ENCODE peak calls at places on chromosomes 12 and 14, in eight cellular contexts. D is ovary; I is CD4-positive, alpha-beta memory T cell; T is neural progenitor cell; Z is left ventricle myocardium inferior; O is Peyer's patch; U is psoas muscle; J is left lung. K is an unnamed sample.

GRCh38 chr14:59964251-59965007 is 44.5 kb downstream of the LRRC9 start:
- DNase-seq in D (no peak), O (no peak), J (no peak), Z (no peak), I (no peak), T (no peak), U (no peak), K (no peak)

GRCh38 chr14:54435500-54435981 is 5.6 kb downstream of the CNIH1 start:
- DNase-seq in T (no peak), Z (no peak), U (no peak), D (no peak), I (no peak), J (no peak), O (no peak), K (no peak)

GRCh38 chr14:101291390-101291789 is 269.9 kb upstream of the DIO3 start:
- DNase-seq in I (no peak), O (no peak), T (no peak), D (no peak), J (no peak), U (no peak), Z (no peak), K (no peak)

GRCh38 chr14:54339771-54340170 is 57.0 kb upstream of the CDKN3 start:
- DNase-seq in T (no peak), J (no peak), U (no peak), D (no peak), Z (no peak), I (no peak), O (no peak), K (no peak)

GRCh38 chr12:117228239-117228638 is 38.0 kb upstream of the FBXO21 start:
- DNase-seq in J (no peak), O (no peak), T (no peak), I (no peak), U (no peak), Z (no peak), D (no peak), K (no peak)

GRCh38 chr14:51981218-51981854 is 8.0 kb upstream of the RTRAF start:
- DNase-seq in I (no peak), U (no peak), T (no peak), J (no peak), O (no peak), Z (no peak), D (no peak), K (no peak)

GRCh38 chr12:130754234-130755001 is 38.3 kb upstream of the RIMBP2 start:
- DNase-seq in O (no peak), T (no peak), U (no peak), I (no peak), D (no peak), Z (no peak), J (no peak), K (no peak)

GRCh38 chr14:24938593-24938992 is 111.4 kb downstream of the STXBP6 start:
- DNase-seq in J (no peak), U (no peak), O (no peak), Z (no peak), T (peak; percentile 18), D (no peak), I (no peak), K (no peak)

GRCh38 chr12:93198086-93198485 is 179.6 kb upstream of the NUDT4 start:
- DNase-seq in Z (no peak), D (no peak), I (no peak), T (no peak), U (peak; percentile 68), O (no peak), J (no peak), K (no peak)

DNA sequence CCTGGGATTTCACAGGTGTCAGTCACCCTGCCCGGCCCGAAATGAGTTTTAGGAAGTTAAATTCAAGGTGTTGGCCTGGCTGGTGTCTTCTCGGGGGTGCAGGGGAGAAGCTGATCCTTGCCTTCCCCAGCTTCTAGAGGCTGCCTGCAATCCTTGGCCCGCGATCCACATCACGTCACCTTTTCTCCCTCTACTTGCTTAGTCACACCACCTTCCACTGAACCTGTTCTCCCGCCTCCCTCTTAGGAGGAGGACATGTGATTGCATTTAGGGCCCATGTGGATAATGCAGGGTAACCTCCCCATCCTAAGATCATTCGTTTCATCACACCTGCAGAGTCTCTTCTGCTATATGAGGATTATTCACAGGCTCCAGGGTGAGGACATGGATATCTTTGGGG is 25.4 kb upstream of the ATXN2 start:
- DNase-seq in O (no peak), I (no peak), D (no peak), J (no peak), Z (no peak), U (no peak), T (no peak), K (no peak)
- H3K36me3 ChIP-seq in O (no peaks in the 10 kb centered on the region), I (no peaks in the 10 kb centered on the region), D (no peaks in the 10 kb centered on the region), J (no peaks in the 10 kb centered on the region), Z (no peaks in the 10 kb centered on the region), U (no peaks in the 10 kb centered on the region), T (no peaks in the 10 kb centered on the region), K (no peaks in the 10 kb centered on the region)

GRCh38 chr12:47193066-47193465 is 113.3 kb upstream of the AMIGO2 start:
- DNase-seq in T (no peak), U (no peak), J (no peak), O (no peak), I (no peak), D (no peak), Z (no peak), K (no peak)
- H3K4me1 ChIP-seq in T (peaks cover 20% of the 10 kb centered on the region), U (no peaks in the 10 kb centered on the region), J (peaks cover 24% of the 10 kb centered on the region), O (peaks cover 8% of the 10 kb centered on the region), I (peaks cover 87% of the 10 kb centered on the region), D (peaks cover 8% of the 10 kb centered on the region), Z (peaks cover 44% of the 10 kb centered on the region), K (no peaks in the 10 kb centered on the region)

GRCh38 chr14:21527320-21527679 is 1.2 kb upstream of the SALL2 start:
- DNase-seq in I (no peak), D (no peak), U (no peak), O (no peak), J (no peak), T (no peak), Z (no peak), K (no peak)
- H3K4me3 ChIP-seq in I (no peak overlapping the region), D (no peak overlapping the region), U (no peak overlapping the region), O (no peak overlapping the region), J (no peak overlapping the region), T (peak overlapping the region; percentile 74), Z (no peak overlapping the region), K (no peak overlapping the region)

GRCh38 chr14:68888025-68888850 is 90.9 kb downstream of the ACTN1 start:
- DNase-seq in T (no peak), I (no peak), D (no peak), U (no peak), Z (peak; percentile 30), O (no peak), J (peak; percentile 48), K (peak; percentile 70)

GRCh38 chr14:68884031-68885030 is 91.5 kb upstream of the ZFP36L1 start:
- DNase-seq in Z (peak; percentile 63), U (peak; percentile 60), T (no peak), I (no peak), D (no peak), J (no peak), O (no peak), K (no peak)

GRCh38 chr14:68888883-68889282 is 90.2 kb downstream of the ACTN1 start:
- DNase-seq in T (no peak), Z (no peak), J (no peak), I (no peak), D (no peak), U (no peak), O (no peak), K (peak; percentile 40)

GRCh38 chr14:68885226-68886108 is 92.6 kb upstream of the ZFP36L1 start:
- DNase-seq in U (no peak), T (no peak), J (no peak), D (no peak), Z (no peak), I (no peak), O (no peak), K (no peak)

GRCh38 chr14:68886109-68886434 is 93.0 kb downstream of the ACTN1 start:
- DNase-seq in I (no peak), J (no peak), D (no peak), U (no peak), O (no peak), T (no peak), Z (no peak), K (no peak)
- H3K36me3 ChIP-seq in I (peaks cover 23% of the 10 kb centered on the region), J (no peaks in the 10 kb centered on the region), D (no peaks in the 10 kb centered on the region), U (peaks cover 59% of the 10 kb centered on the region), O (no peaks in the 10 kb centered on the region), T (no peaks in the 10 kb centered on the region), Z (peaks cover 81% of the 10 kb centered on the region), K (peaks cover 18% of the 10 kb centered on the region)

GRCh38 chr12:6925239-6925542 is 2.6 kb upstream of the ATN1 start:
- DNase-seq in J (no peak), U (no peak), D (no peak), Z (no peak), T (peak; percentile 64), O (no peak), I (no peak), K (no peak)

GRCh38 chr12:6923851-6924250 is 3.9 kb upstream of the ATN1 start:
- DNase-seq in I (no peak), T (no peak), U (no peak), O (no peak), D (peak; percentile 66), J (no peak), Z (no peak), K (no peak)

GRCh38 chr12:6927999-6928702 is 392 bp downstream of the ATN1 start:
- DNase-seq in J (peak; percentile 81), Z (no peak), D (peak; percentile 73), O (no peak), T (peak; percentile 48), U (no peak), I (no peak), K (no peak)

GRCh38 chr12:6927379-6927991 is at the start of gene ATN1:
- DNase-seq in I (peak; percentile 56), J (peak; percentile 89), D (peak; percentile 96), Z (peak; percentile 86), T (peak; percentile 84), O (no peak), U (peak; percentile 84), K (peak; percentile 77)

DNA sequence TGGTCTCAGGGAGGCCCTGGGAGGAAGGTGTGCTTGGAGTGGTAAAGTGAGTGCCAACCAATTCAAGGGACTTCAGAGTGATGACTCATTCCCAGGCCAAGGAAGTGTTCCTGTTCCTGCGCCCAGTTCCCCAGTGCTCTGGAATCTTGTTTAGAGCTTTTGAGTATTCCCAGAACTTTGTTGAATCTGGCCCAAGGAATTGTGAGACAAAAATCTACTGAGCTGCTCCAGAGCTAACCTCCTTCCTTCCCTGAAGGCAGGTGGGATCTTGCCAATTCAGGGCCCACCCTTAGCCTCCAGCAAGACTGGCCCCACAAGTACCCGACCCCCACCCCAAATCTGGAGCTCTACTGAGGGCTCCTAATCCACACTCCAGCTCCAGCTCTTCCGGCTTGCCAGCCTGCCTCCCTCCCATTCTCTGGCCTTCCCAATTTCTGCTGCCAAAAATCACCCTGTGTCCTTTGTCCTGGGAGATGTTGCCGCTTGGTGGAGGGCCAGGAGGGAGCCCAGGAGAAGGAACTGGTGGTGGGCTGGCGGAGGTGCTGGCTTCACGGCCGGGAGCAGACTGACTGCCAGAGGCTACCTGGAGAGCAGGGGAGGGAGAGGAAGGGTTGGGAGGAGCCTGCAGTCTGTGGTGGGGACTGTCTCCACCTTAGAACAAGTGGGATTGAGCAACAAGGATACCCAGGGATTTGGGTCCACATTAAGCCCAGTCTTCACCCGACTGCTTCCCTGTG is 2.0 kb upstream of the ATN1 start:
- DNase-seq in T (peak; percentile 77), U (peak; percentile 68), Z (peak; percentile 73), J (no peak), D (peak; percentile 85), O (no peak), I (no peak), K (peak; percentile 94)
- H3K4me1 ChIP-seq in T (peaks cover 40% of the 10 kb centered on the region), U (peaks cover 41% of the 10 kb centered on the region), Z (peaks cover 62% of the 10 kb centered on the region), J (peaks cover 72% of the 10 kb centered on the region), D (peaks cover 20% of the 10 kb centered on the region), O (peaks cover 16% of the 10 kb centered on the region), I (peaks cover 36% of the 10 kb centered on the region), K (peaks cover 11% of the 10 kb centered on the region)